ENCODE peak calls at places on chromosomes 12 and 14, in eight cellular contexts. M, F, Y, B, H, I, W and S are unnamed samples.

GRCh38 chr12:12909995-12910391 is 18.6 kb downstream of the GPRC5A start:
- DNase-seq in M (no peak), F (no peak), Y (no peak), B (no peak), H (no peak), I (no peak), W (no peak), S (no peak)

GRCh38 chr12:33251548-33251947 is 188.1 kb downstream of the SYT10 start:
- DNase-seq in M (no peak), F (no peak), Y (no peak), B (no peak), H (no peak), I (no peak), W (no peak), S (no peak)

GRCh38 chr12:93461503-93461902 is 5.8 kb upstream of the MRPL42 start:
- DNase-seq in M (no peak), F (no peak), Y (no peak), B (no peak), H (no peak), I (no peak), W (no peak), S (no peak)

GRCh38 chr12:124453419-124454351 is 113.7 kb downstream of the NCOR2 start:
- DNase-seq in M (peak), F (no peak), Y (peak), B (peak), H (peak), I (peak), W (peak), S (no peak)

GRCh38 chr14:79629891-79630560 is 581.3 kb downstream of the DIO2 start:
- DNase-seq in M (no peak), F (no peak), Y (no peak), B (no peak), H (no peak), I (no peak), W (no peak), S (no peak)

GRCh38 chr14:22641851-22642250 is 2.3 kb downstream of the OR6J1 start:
- DNase-seq in M (no peak), F (no peak), Y (no peak), B (no peak), H (no peak), I (no peak), W (no peak), S (no peak)

GRCh38 chr14:87102979-87103378 is 890.0 kb downstream of the GALC start:
- DNase-seq in M (no peak), F (no peak), Y (no peak), B (no peak), H (no peak), I (no peak), W (no peak), S (no peak)

GRCh38 chr12:2138294-2138693 is 85.5 kb downstream of the CACNA1C start:
- DNase-seq in M (no peak), F (no peak), Y (no peak), B (no peak), H (no peak), I (no peak), W (no peak), S (no peak)

GRCh38 chr12:29088611-29089219 is 60.4 kb upstream of the FAR2 start:
- DNase-seq in M (no peak), F (no peak), Y (no peak), B (no peak), H (no peak), I (no peak), W (no peak), S (no peak)

GRCh38 chr12:109346920-109347319 is 780 bp upstream of the MYO1H start:
- DNase-seq in M (no peak), F (no peak), Y (no peak), B (no peak), H (no peak), I (no peak), W (no peak), S (no peak)

GRCh38 chr14:61335876-61336275 is 14.5 kb downstream of the PRKCH start:
- DNase-seq in M (no peak), F (no peak), Y (no peak), B (no peak), H (no peak), I (no peak), W (no peak), S (no peak)

GRCh38 chr14:33914676-33915516 is 36.0 kb downstream of the EGLN3 start:
- DNase-seq in M (no peak), F (no peak), Y (peak), B (no peak), H (no peak), I (no peak), W (no peak), S (peak)

GRCh38 chr14:69056389-69056788 is 77.3 kb upstream of the ACTN1 start:
- DNase-seq in M (no peak), F (no peak), Y (no peak), B (no peak), H (no peak), I (no peak), W (no peak), S (no peak)

GRCh38 chr14:58296731-58297130 is 1.6 kb upstream of the ARID4A start:
- DNase-seq in M (no peak), F (no peak), Y (no peak), B (no peak), H (no peak), I (no peak), W (no peak), S (no peak)

GRCh38 chr12:41993283-41993682 is 151.4 kb downstream of the GXYLT1 start:
- DNase-seq in M (no peak), F (no peak), Y (no peak), B (no peak), H (no peak), I (no peak), W (no peak), S (no peak)

GRCh38 chr12:128961308-128961923 is 108.1 kb downstream of the GLT1D1 start:
- DNase-seq in M (no peak), F (no peak), Y (no peak), B (no peak), H (no peak), I (no peak), W (no peak), S (no peak)

GRCh38 chr12:122646568-122647220 is 56.5 kb downstream of the HCAR2 start:
- DNase-seq in M (no peak), F (no peak), Y (no peak), B (no peak), H (no peak), I (no peak), W (no peak), S (peak)

GRCh38 chr12:117334855-117335587 is 26.4 kb downstream of the NOS1 start:
- DNase-seq in M (no peak), F (no peak), Y (no peak), B (no peak), H (no peak), I (no peak), W (no peak), S (no peak)

GRCh38 chr12:124152733-124153132 is 142.2 kb upstream of the RFLNA start:
- DNase-seq in M (no peak), F (no peak), Y (no peak), B (no peak), H (peak), I (no peak), W (no peak), S (no peak)

GRCh38 chr12:109428038-109428629 is 49.0 kb downstream of the KCTD10 start:
- DNase-seq in M (peak), F (peak), Y (peak), B (peak), H (peak), I (peak), W (peak), S (peak)

GRCh38 chr14:71728386-71728785 is 203.8 kb upstream of the RGS6 start:
- DNase-seq in M (no peak), F (no peak), Y (no peak), B (no peak), H (no peak), I (no peak), W (no peak), S (no peak)

GRCh38 chr12:112527501-112527900 is 108.8 kb downstream of the PTPN11 start:
- DNase-seq in M (no peak), F (no peak), Y (no peak), B (no peak), H (no peak), I (no peak), W (no peak), S (no peak)

GRCh38 chr14:95359974-95360826 is 40.5 kb upstream of the CLMN start:
- DNase-seq in M (peak), F (peak), Y (no peak), B (no peak), H (no peak), I (no peak), W (peak), S (no peak)

GRCh38 chr14:51006781-51007211 is 62.5 kb upstream of the PYGL start:
- DNase-seq in M (no peak), F (peak), Y (no peak), B (no peak), H (peak), I (no peak), W (no peak), S (peak)

GRCh38 chr12:117090816-117091711 is 8.2 kb downstream of the TESC start:
- DNase-seq in M (peak), F (no peak), Y (no peak), B (peak), H (no peak), I (no peak), W (peak), S (no peak)

GRCh38 chr12:72346331-72346944 is 74.3 kb downstream of the TRHDE start:
- DNase-seq in M (peak), F (peak), Y (peak), B (no peak), H (peak), I (no peak), W (peak), S (peak)

GRCh38 chr12:57481671-57482070 is 2.0 kb upstream of the ARHGAP9 start:
- DNase-seq in M (no peak), F (no peak), Y (no peak), B (no peak), H (no peak), I (no peak), W (no peak), S (no peak)

GRCh38 chr12:52146822-52147366 is 44.9 kb downstream of the KRT80 start:
- DNase-seq in M (no peak), F (no peak), Y (no peak), B (no peak), H (no peak), I (no peak), W (no peak), S (no peak)
- H3K27ac ChIP-seq in M (peak), F (peak), Y (peak), B (peak), H (peak), I (peak), W (peak), S (peak)

GRCh38 chr12:27052176-27052575 is 29.8 kb downstream of the MED21 start:
- DNase-seq in M (no peak), F (no peak), Y (no peak), B (no peak), H (no peak), I (no peak), W (no peak), S (no peak)

GRCh38 chr12:27052742-27053141 is 29.6 kb downstream of the C12orf71 start:
- DNase-seq in M (no peak), F (no peak), Y (no peak), B (no peak), H (no peak), I (no peak), W (no peak), S (no peak)

DNA sequence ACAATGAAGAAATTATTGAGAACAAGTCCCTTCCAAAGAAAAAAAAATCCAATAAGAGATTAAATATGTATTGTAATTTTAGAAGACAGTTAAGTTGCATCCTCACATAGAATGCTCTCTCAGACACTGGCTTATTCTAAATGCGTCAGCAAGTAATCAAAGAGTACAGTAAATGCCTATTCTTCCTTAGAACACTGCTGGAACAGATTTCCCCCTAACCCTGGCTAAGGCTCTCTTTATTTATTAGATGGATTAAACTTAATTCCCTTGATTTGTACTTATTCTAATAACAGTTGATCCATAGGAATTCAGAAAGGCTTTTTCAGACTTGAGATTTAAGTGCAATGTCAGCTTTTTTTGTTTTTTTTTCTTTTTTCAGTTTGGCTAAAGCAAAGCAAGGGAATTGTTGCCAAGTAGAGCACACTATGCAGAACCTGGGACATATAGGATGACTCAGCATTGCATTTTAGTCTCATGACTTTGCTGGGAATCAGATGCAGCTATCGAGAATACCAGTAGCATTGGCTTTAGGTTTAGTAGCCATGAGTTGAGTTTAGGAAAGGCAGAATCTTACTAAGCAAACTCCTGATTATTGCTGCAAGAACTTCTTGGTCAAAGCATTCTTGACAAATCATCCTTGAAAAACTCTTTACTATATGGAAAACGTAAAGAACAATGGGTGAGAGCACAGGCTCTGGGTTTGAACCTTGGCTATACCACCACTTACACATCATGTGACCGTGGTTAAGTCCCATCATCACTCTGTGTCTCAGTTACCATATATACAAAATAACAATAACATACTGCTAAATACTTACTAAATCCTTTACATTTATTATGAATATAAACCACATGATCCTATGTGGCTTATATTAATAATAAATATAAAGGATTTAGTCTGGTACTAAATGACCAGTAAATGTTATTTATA is 26.7 kb downstream of the MED21 start:
- DNase-seq in M (no peak), F (no peak), Y (peak), B (no peak), H (no peak), I (no peak), W (no peak), S (no peak)
- H3K27ac ChIP-seq in M (no peak), F (no peak), Y (peak), B (no peak), H (no peak), I (no peak), W (no peak), S (peak)

GRCh38 chr14:91861091-91861490 is 6.2 kb downstream of the TC2N start:
- DNase-seq in M (no peak), F (no peak), Y (no peak), B (no peak), H (no peak), I (no peak), W (no peak), S (no peak)
- H3K27ac ChIP-seq in M (no peak), F (no peak), Y (no peak), B (no peak), H (no peak), I (no peak), W (no peak), S (no peak)

DNA sequence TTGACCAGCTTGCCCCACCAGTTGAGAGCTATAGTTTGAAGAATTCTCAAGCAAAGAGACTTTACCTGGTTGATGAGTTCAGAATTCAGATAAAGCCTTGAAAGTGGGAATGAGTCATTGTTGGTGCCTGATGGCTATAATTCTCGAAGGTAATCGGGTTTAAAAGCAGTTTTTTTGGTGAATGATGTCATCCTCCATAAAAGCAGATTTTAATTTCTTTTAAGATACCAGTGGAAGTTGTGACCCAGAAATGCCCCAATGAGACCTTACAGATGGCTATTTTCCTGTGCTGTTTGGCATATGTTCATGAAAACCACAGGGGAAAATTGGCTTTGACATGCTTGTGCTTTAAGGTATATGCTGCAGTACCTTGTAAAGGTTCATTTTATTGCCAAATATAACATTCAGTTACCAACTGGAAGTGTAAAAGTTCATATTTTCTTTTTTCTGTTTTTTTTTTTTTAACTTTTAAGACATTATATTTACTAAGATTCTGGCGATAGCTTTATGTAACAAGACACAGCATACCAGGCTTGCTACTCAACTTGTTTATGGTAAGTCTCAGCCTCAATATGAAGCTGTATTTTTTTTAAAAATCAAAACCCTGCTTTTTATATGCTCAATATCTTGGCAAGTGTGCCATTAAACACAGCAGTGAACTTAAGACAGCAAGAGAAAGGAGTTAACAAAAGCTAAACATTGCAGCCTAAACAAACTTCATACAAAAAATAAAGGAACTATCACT is 119.3 kb downstream of the LMNTD1 start:
- DNase-seq in M (no peak), F (no peak), Y (no peak), B (no peak), H (no peak), I (no peak), W (no peak), S (no peak)
- H3K27ac ChIP-seq in M (no peak), F (no peak), Y (no peak), B (no peak), H (no peak), I (no peak), W (no peak), S (no peak)

DNA sequence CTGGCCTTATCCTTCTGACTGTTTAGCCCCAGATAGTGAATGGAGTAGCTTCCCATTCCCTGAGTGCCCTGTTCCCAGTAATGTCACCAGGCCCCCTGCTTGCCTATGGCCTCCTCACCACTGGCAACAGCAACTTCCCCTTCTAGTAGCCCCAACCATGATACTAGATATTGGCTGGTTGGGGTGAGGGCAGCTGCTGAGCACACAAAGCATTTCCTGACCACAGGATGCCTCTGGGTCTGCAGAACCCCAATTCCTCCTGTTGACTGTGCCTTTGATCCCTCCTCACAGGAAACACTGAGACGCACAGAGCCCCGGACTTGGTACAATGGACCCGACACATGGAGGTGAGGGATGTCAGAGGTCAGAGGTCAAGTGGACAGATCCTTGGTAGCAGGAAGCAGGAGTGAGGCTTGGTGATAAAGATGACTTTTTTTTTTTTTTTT is 597 bp downstream of the SOAT2 start:
- DNase-seq in M (no peak), F (no peak), Y (no peak), B (no peak), H (no peak), I (no peak), W (no peak), S (no peak)
- H3K27ac ChIP-seq in M (peak), F (no peak), Y (no peak), B (no peak), H (no peak), I (no peak), W (peak), S (no peak)

GRCh38 chr14:25039933-25040332 is 10.0 kb downstream of the STXBP6 start:
- DNase-seq in M (no peak), F (no peak), Y (no peak), B (no peak), H (no peak), I (no peak), W (no peak), S (no peak)

GRCh38 chr14:25044299-25044698 is 5.6 kb downstream of the STXBP6 start:
- DNase-seq in M (no peak), F (no peak), Y (no peak), B (no peak), H (no peak), I (no peak), W (no peak), S (no peak)

GRCh38 chr14:25042362-25043299 is 7.3 kb downstream of the STXBP6 start:
- DNase-seq in M (no peak), F (no peak), Y (no peak), B (no peak), H (no peak), I (no peak), W (no peak), S (no peak)

GRCh38 chr14:25041484-25041883 is 8.5 kb downstream of the STXBP6 start:
- DNase-seq in M (no peak), F (no peak), Y (no peak), B (no peak), H (no peak), I (no peak), W (no peak), S (no peak)

DNA sequence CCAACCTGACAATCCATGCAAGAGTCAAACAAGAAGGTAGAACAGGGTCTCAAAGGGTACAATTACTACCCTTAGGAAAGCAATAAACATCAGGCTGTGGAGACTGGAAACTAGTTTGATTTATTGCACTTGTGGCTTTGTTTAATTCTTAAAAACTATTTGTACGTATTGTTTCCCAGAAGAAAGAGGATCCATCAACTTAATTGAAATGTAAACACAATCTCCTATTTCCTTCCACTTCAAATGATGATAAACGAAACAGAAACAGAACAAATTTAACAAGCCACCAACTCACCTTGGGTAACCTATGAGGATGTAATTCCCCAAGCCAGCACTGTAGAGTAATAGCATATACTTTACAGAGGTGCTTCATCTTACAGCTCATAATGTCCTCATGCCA is 8.0 kb downstream of the STXBP6 start:
- DNase-seq in M (no peak), F (no peak), Y (no peak), B (no peak), H (no peak), I (no peak), W (no peak), S (no peak)
- H3K27ac ChIP-seq in M (peak), F (no peak), Y (no peak), B (peak), H (no peak), I (no peak), W (peak), S (no peak)

GRCh38 chr12:62192486-62193250 is 67.5 kb upstream of the USP15 start:
- DNase-seq in M (peak), F (no peak), Y (peak), B (peak), H (peak), I (no peak), W (peak), S (no peak)
- H3K27ac ChIP-seq in M (no peak), F (no peak), Y (no peak), B (no peak), H (no peak), I (no peak), W (no peak), S (no peak)

DNA sequence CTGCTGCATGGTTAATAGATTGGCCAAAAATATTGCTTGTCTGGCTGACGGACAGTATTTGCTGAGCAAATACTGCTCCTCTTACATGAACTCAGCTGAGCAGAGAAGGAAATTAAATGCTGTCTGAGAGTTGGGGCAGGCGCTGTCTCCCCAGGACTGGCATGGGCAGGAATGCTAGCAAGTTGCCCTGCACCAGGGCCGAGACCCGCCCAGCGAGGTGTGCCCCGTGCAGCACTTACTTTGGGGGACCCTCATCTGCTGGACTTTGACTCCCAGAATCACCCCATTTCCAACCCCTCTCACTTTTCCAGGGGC is 1.4 kb downstream of the FBRSL1 start:
- DNase-seq in M (no peak), F (no peak), Y (no peak), B (no peak), H (no peak), I (peak), W (no peak), S (no peak)
- H3K27ac ChIP-seq in M (peak), F (no peak), Y (no peak), B (no peak), H (peak), I (no peak), W (peak), S (no peak)